ENCODE peak calls at places on chromosomes 11 and 22, in nine cellular contexts. One of them, this sample, is unnamed.
A peak's percentile ranks its signal among the peaks of the same experiment; 100 is the strongest.

GRCh38 chr22:28939932-28940331 is 56.6 kb downstream of the ZNRF3 start:
- DNase-seq in OCI-LY7: no peak
- DNase-seq in activated T-cell treated with anti-CD3 and anti-CD28 coated beads for 48 hours: no peak
- DNase-seq in activated CD4-positive, alpha-beta T cell treated with anti-CD3 and anti-CD28 coated beads, Interleukin-2, amount 50 U/mL, for 4 hours: no peak
- DNase-seq in iris pigment epithelial cell: no peak
- DNase-seq in GM20000: no peak
- DNase-seq in RPMI7951: no peak
- DNase-seq in suprapubic skin: no peak
- DNase-seq in pancreas: no peak
- DNase-seq in this sample: no peak

GRCh38 chr11:35011944-35012343 is 95.5 kb downstream of the PDHX start:
- DNase-seq in OCI-LY7: no peak
- DNase-seq in activated T-cell treated with anti-CD3 and anti-CD28 coated beads for 48 hours: no peak
- DNase-seq in activated CD4-positive, alpha-beta T cell treated with anti-CD3 and anti-CD28 coated beads, Interleukin-2, amount 50 U/mL, for 4 hours: no peak
- DNase-seq in iris pigment epithelial cell: no peak
- DNase-seq in GM20000: no peak
- DNase-seq in RPMI7951: no peak
- DNase-seq in suprapubic skin: no peak
- DNase-seq in pancreas: no peak
- DNase-seq in this sample: no peak

GRCh38 chr22:37566903-37567798 is 6.9 kb downstream of the CDC42EP1 start:
- DNase-seq in OCI-LY7: peak; percentile 85
- DNase-seq in activated T-cell treated with anti-CD3 and anti-CD28 coated beads for 48 hours: peak; percentile 89
- DNase-seq in activated CD4-positive, alpha-beta T cell treated with anti-CD3 and anti-CD28 coated beads, Interleukin-2, amount 50 U/mL, for 4 hours: peak; percentile 85
- DNase-seq in iris pigment epithelial cell: peak; percentile 42
- DNase-seq in GM20000: peak; percentile 92
- DNase-seq in RPMI7951: peak; percentile 63
- DNase-seq in suprapubic skin: peak; percentile 91
- DNase-seq in pancreas: peak; percentile 88
- DNase-seq in this sample: no peak

GRCh38 chr22:37639070-37639760 is at the start of gene SH3BP1:
- DNase-seq in OCI-LY7: peak; percentile 67
- DNase-seq in activated T-cell treated with anti-CD3 and anti-CD28 coated beads for 48 hours: peak; percentile 60
- DNase-seq in activated CD4-positive, alpha-beta T cell treated with anti-CD3 and anti-CD28 coated beads, Interleukin-2, amount 50 U/mL, for 4 hours: no peak
- DNase-seq in iris pigment epithelial cell: no peak
- DNase-seq in GM20000: peak; percentile 88
- DNase-seq in RPMI7951: peak; percentile 66
- DNase-seq in suprapubic skin: no peak
- DNase-seq in pancreas: peak; percentile 41
- DNase-seq in this sample: no peak

GRCh38 chr11:1746516-1746931 is 3.9 kb downstream of the IFITM10 start:
- DNase-seq in OCI-LY7: no peak
- DNase-seq in activated T-cell treated with anti-CD3 and anti-CD28 coated beads for 48 hours: no peak
- DNase-seq in activated CD4-positive, alpha-beta T cell treated with anti-CD3 and anti-CD28 coated beads, Interleukin-2, amount 50 U/mL, for 4 hours: no peak
- DNase-seq in iris pigment epithelial cell: no peak
- DNase-seq in GM20000: no peak
- DNase-seq in RPMI7951: peak; percentile 90
- DNase-seq in suprapubic skin: peak; percentile 85
- DNase-seq in pancreas: no peak
- DNase-seq in this sample: peak; percentile 89

GRCh38 chr22:30047364-30047738 is 32.9 kb upstream of the HORMAD2 start:
- DNase-seq in OCI-LY7: peak; percentile 24
- DNase-seq in activated T-cell treated with anti-CD3 and anti-CD28 coated beads for 48 hours: no peak
- DNase-seq in activated CD4-positive, alpha-beta T cell treated with anti-CD3 and anti-CD28 coated beads, Interleukin-2, amount 50 U/mL, for 4 hours: no peak
- DNase-seq in iris pigment epithelial cell: peak; percentile 31
- DNase-seq in GM20000: peak; percentile 38
- DNase-seq in RPMI7951: peak; percentile 36
- DNase-seq in suprapubic skin: no peak
- DNase-seq in pancreas: no peak
- DNase-seq in this sample: no peak

GRCh38 chr11:114192841-114193389 is 103.3 kb upstream of the NNMT start:
- DNase-seq in OCI-LY7: peak; percentile 38
- DNase-seq in activated T-cell treated with anti-CD3 and anti-CD28 coated beads for 48 hours: no peak
- DNase-seq in activated CD4-positive, alpha-beta T cell treated with anti-CD3 and anti-CD28 coated beads, Interleukin-2, amount 50 U/mL, for 4 hours: no peak
- DNase-seq in iris pigment epithelial cell: peak; percentile 48
- DNase-seq in GM20000: no peak
- DNase-seq in RPMI7951: peak; percentile 7
- DNase-seq in suprapubic skin: no peak
- DNase-seq in pancreas: no peak
- DNase-seq in this sample: no peak

GRCh38 chr11:60872124-60872951 is 5.0 kb downstream of the ZP1 start:
- DNase-seq in OCI-LY7: no peak
- DNase-seq in activated T-cell treated with anti-CD3 and anti-CD28 coated beads for 48 hours: no peak
- DNase-seq in activated CD4-positive, alpha-beta T cell treated with anti-CD3 and anti-CD28 coated beads, Interleukin-2, amount 50 U/mL, for 4 hours: no peak
- DNase-seq in iris pigment epithelial cell: peak; percentile 87
- DNase-seq in GM20000: no peak
- DNase-seq in RPMI7951: peak; percentile 78
- DNase-seq in suprapubic skin: peak; percentile 71
- DNase-seq in pancreas: no peak
- DNase-seq in this sample: peak; percentile 52

GRCh38 chr11:65274734-65275682 is 13.2 kb downstream of the POLA2 start:
- DNase-seq in OCI-LY7: peak; percentile 43
- DNase-seq in activated T-cell treated with anti-CD3 and anti-CD28 coated beads for 48 hours: no peak
- DNase-seq in activated CD4-positive, alpha-beta T cell treated with anti-CD3 and anti-CD28 coated beads, Interleukin-2, amount 50 U/mL, for 4 hours: no peak
- DNase-seq in iris pigment epithelial cell: peak; percentile 98
- DNase-seq in GM20000: peak; percentile 48
- DNase-seq in RPMI7951: peak; percentile 93
- DNase-seq in suprapubic skin: no peak
- DNase-seq in pancreas: peak; percentile 72
- DNase-seq in this sample: no peak

GRCh38 chr11:75490221-75491181 is 35.2 kb downstream of the GDPD5 start:
- DNase-seq in OCI-LY7: no peak
- DNase-seq in activated T-cell treated with anti-CD3 and anti-CD28 coated beads for 48 hours: no peak
- DNase-seq in activated CD4-positive, alpha-beta T cell treated with anti-CD3 and anti-CD28 coated beads, Interleukin-2, amount 50 U/mL, for 4 hours: no peak
- DNase-seq in iris pigment epithelial cell: peak; percentile 23
- DNase-seq in GM20000: no peak
- DNase-seq in RPMI7951: peak; percentile 64
- DNase-seq in suprapubic skin: no peak
- DNase-seq in pancreas: no peak
- DNase-seq in this sample: no peak

GRCh38 chr11:61791737-61792309 is 576 bp downstream of the TMEM258 start:
- DNase-seq in OCI-LY7: peak; percentile 55
- DNase-seq in activated T-cell treated with anti-CD3 and anti-CD28 coated beads for 48 hours: peak; percentile 38
- DNase-seq in activated CD4-positive, alpha-beta T cell treated with anti-CD3 and anti-CD28 coated beads, Interleukin-2, amount 50 U/mL, for 4 hours: no peak
- DNase-seq in iris pigment epithelial cell: peak; percentile 93
- DNase-seq in GM20000: no peak
- DNase-seq in RPMI7951: peak; percentile 88
- DNase-seq in suprapubic skin: no peak
- DNase-seq in pancreas: peak; percentile 62
- DNase-seq in this sample: no peak

GRCh38 chr22:20463324-20464095 is 25.9 kb upstream of the SCARF2 start:
- DNase-seq in OCI-LY7: peak; percentile 86
- DNase-seq in activated T-cell treated with anti-CD3 and anti-CD28 coated beads for 48 hours: no peak
- DNase-seq in activated CD4-positive, alpha-beta T cell treated with anti-CD3 and anti-CD28 coated beads, Interleukin-2, amount 50 U/mL, for 4 hours: peak; percentile 23
- DNase-seq in iris pigment epithelial cell: no peak
- DNase-seq in GM20000: peak; percentile 41
- DNase-seq in RPMI7951: no peak
- DNase-seq in suprapubic skin: no peak
- DNase-seq in pancreas: no peak
- DNase-seq in this sample: peak; percentile 21

GRCh38 chr11:58923300-58923788 is 15.9 kb upstream of the GLYATL1 start:
- DNase-seq in OCI-LY7: peak; percentile 67
- DNase-seq in activated T-cell treated with anti-CD3 and anti-CD28 coated beads for 48 hours: no peak
- DNase-seq in activated CD4-positive, alpha-beta T cell treated with anti-CD3 and anti-CD28 coated beads, Interleukin-2, amount 50 U/mL, for 4 hours: no peak
- DNase-seq in iris pigment epithelial cell: peak; percentile 40
- DNase-seq in GM20000: peak; percentile 47
- DNase-seq in RPMI7951: peak; percentile 49
- DNase-seq in suprapubic skin: no peak
- DNase-seq in pancreas: no peak
- DNase-seq in this sample: no peak

GRCh38 chr11:57798905-57799559 is 37.4 kb downstream of the CTNND1 start:
- DNase-seq in OCI-LY7: no peak
- DNase-seq in activated T-cell treated with anti-CD3 and anti-CD28 coated beads for 48 hours: no peak
- DNase-seq in activated CD4-positive, alpha-beta T cell treated with anti-CD3 and anti-CD28 coated beads, Interleukin-2, amount 50 U/mL, for 4 hours: no peak
- DNase-seq in iris pigment epithelial cell: peak; percentile 50
- DNase-seq in GM20000: no peak
- DNase-seq in RPMI7951: peak; percentile 59
- DNase-seq in suprapubic skin: peak; percentile 83
- DNase-seq in pancreas: peak; percentile 78
- DNase-seq in this sample: no peak

GRCh38 chr11:19880088-19880345 is 167.4 kb downstream of the NAV2 start:
- DNase-seq in OCI-LY7: no peak
- DNase-seq in activated T-cell treated with anti-CD3 and anti-CD28 coated beads for 48 hours: no peak
- DNase-seq in activated CD4-positive, alpha-beta T cell treated with anti-CD3 and anti-CD28 coated beads, Interleukin-2, amount 50 U/mL, for 4 hours: no peak
- DNase-seq in iris pigment epithelial cell: no peak
- DNase-seq in GM20000: no peak
- DNase-seq in RPMI7951: no peak
- DNase-seq in suprapubic skin: no peak
- DNase-seq in pancreas: no peak
- DNase-seq in this sample: no peak

GRCh38 chr11:75598900-75599299 is 36.8 kb downstream of the SERPINH1 start:
- DNase-seq in OCI-LY7: no peak
- DNase-seq in activated T-cell treated with anti-CD3 and anti-CD28 coated beads for 48 hours: no peak
- DNase-seq in activated CD4-positive, alpha-beta T cell treated with anti-CD3 and anti-CD28 coated beads, Interleukin-2, amount 50 U/mL, for 4 hours: no peak
- DNase-seq in iris pigment epithelial cell: no peak
- DNase-seq in GM20000: no peak
- DNase-seq in RPMI7951: no peak
- DNase-seq in suprapubic skin: no peak
- DNase-seq in pancreas: no peak
- DNase-seq in this sample: no peak

GRCh38 chr11:134691474-134691873 is 279.4 kb upstream of the B3GAT1 start:
- DNase-seq in OCI-LY7: no peak
- DNase-seq in activated T-cell treated with anti-CD3 and anti-CD28 coated beads for 48 hours: no peak
- DNase-seq in activated CD4-positive, alpha-beta T cell treated with anti-CD3 and anti-CD28 coated beads, Interleukin-2, amount 50 U/mL, for 4 hours: no peak
- DNase-seq in iris pigment epithelial cell: no peak
- DNase-seq in GM20000: no peak
- DNase-seq in RPMI7951: no peak
- DNase-seq in suprapubic skin: no peak
- DNase-seq in pancreas: no peak
- DNase-seq in this sample: no peak

GRCh38 chr11:68923614-68924013 is 19.9 kb downstream of the IGHMBP2 start:
- DNase-seq in OCI-LY7: no peak
- DNase-seq in activated T-cell treated with anti-CD3 and anti-CD28 coated beads for 48 hours: no peak
- DNase-seq in activated CD4-positive, alpha-beta T cell treated with anti-CD3 and anti-CD28 coated beads, Interleukin-2, amount 50 U/mL, for 4 hours: no peak
- DNase-seq in iris pigment epithelial cell: no peak
- DNase-seq in GM20000: no peak
- DNase-seq in RPMI7951: no peak
- DNase-seq in suprapubic skin: no peak
- DNase-seq in pancreas: no peak
- DNase-seq in this sample: no peak

GRCh38 chr11:134266841-134267251 is 9.3 kb upstream of the GLB1L3 start:
- DNase-seq in OCI-LY7: no peak
- DNase-seq in activated T-cell treated with anti-CD3 and anti-CD28 coated beads for 48 hours: no peak
- DNase-seq in activated CD4-positive, alpha-beta T cell treated with anti-CD3 and anti-CD28 coated beads, Interleukin-2, amount 50 U/mL, for 4 hours: no peak
- DNase-seq in iris pigment epithelial cell: peak; percentile 80
- DNase-seq in GM20000: no peak
- DNase-seq in RPMI7951: peak; percentile 75
- DNase-seq in suprapubic skin: peak; percentile 50
- DNase-seq in pancreas: no peak
- DNase-seq in this sample: no peak

GRCh38 chr11:117097567-117098268 is 510 bp downstream of the SIK3 start:
- DNase-seq in OCI-LY7: peak; percentile 66
- DNase-seq in activated T-cell treated with anti-CD3 and anti-CD28 coated beads for 48 hours: peak; percentile 19
- DNase-seq in activated CD4-positive, alpha-beta T cell treated with anti-CD3 and anti-CD28 coated beads, Interleukin-2, amount 50 U/mL, for 4 hours: peak; percentile 5
- DNase-seq in iris pigment epithelial cell: no peak
- DNase-seq in GM20000: peak; percentile 54
- DNase-seq in RPMI7951: peak; percentile 19
- DNase-seq in suprapubic skin: peak; percentile 83
- DNase-seq in pancreas: peak; percentile 45
- DNase-seq in this sample: no peak

GRCh38 chr11:12196862-12197261 is 86.5 kb downstream of the MICAL2 start:
- DNase-seq in OCI-LY7: no peak
- DNase-seq in activated T-cell treated with anti-CD3 and anti-CD28 coated beads for 48 hours: no peak
- DNase-seq in activated CD4-positive, alpha-beta T cell treated with anti-CD3 and anti-CD28 coated beads, Interleukin-2, amount 50 U/mL, for 4 hours: no peak
- DNase-seq in iris pigment epithelial cell: no peak
- DNase-seq in GM20000: no peak
- DNase-seq in RPMI7951: no peak
- DNase-seq in suprapubic skin: no peak
- DNase-seq in pancreas: no peak
- DNase-seq in this sample: no peak

GRCh38 chr11:83862691-83863090 is 576.5 kb upstream of the CCDC90B start:
- DNase-seq in OCI-LY7: no peak
- DNase-seq in activated T-cell treated with anti-CD3 and anti-CD28 coated beads for 48 hours: no peak
- DNase-seq in activated CD4-positive, alpha-beta T cell treated with anti-CD3 and anti-CD28 coated beads, Interleukin-2, amount 50 U/mL, for 4 hours: no peak
- DNase-seq in iris pigment epithelial cell: no peak
- DNase-seq in GM20000: no peak
- DNase-seq in RPMI7951: no peak
- DNase-seq in suprapubic skin: no peak
- DNase-seq in pancreas: no peak
- DNase-seq in this sample: no peak

GRCh38 chr22:39674536-39674935 is 104.0 kb downstream of the CACNA1I start:
- DNase-seq in OCI-LY7: no peak
- DNase-seq in activated T-cell treated with anti-CD3 and anti-CD28 coated beads for 48 hours: no peak
- DNase-seq in activated CD4-positive, alpha-beta T cell treated with anti-CD3 and anti-CD28 coated beads, Interleukin-2, amount 50 U/mL, for 4 hours: no peak
- DNase-seq in iris pigment epithelial cell: no peak
- DNase-seq in GM20000: no peak
- DNase-seq in RPMI7951: peak; percentile 30
- DNase-seq in suprapubic skin: no peak
- DNase-seq in pancreas: no peak
- DNase-seq in this sample: no peak

GRCh38 chr11:14232652-14233051 is 126.3 kb downstream of the RRAS2 start:
- DNase-seq in OCI-LY7: no peak
- DNase-seq in activated T-cell treated with anti-CD3 and anti-CD28 coated beads for 48 hours: no peak
- DNase-seq in activated CD4-positive, alpha-beta T cell treated with anti-CD3 and anti-CD28 coated beads, Interleukin-2, amount 50 U/mL, for 4 hours: no peak
- DNase-seq in iris pigment epithelial cell: no peak
- DNase-seq in GM20000: no peak
- DNase-seq in RPMI7951: no peak
- DNase-seq in suprapubic skin: no peak
- DNase-seq in pancreas: no peak
- DNase-seq in this sample: no peak

GRCh38 chr11:67497656-67498291 is 7.4 kb downstream of the PITPNM1 start:
- DNase-seq in OCI-LY7: no peak
- DNase-seq in activated T-cell treated with anti-CD3 and anti-CD28 coated beads for 48 hours: no peak
- DNase-seq in activated CD4-positive, alpha-beta T cell treated with anti-CD3 and anti-CD28 coated beads, Interleukin-2, amount 50 U/mL, for 4 hours: no peak
- DNase-seq in iris pigment epithelial cell: no peak
- DNase-seq in GM20000: no peak
- DNase-seq in RPMI7951: no peak
- DNase-seq in suprapubic skin: peak; percentile 74
- DNase-seq in pancreas: no peak
- DNase-seq in this sample: no peak